ENCODE peak calls at places on chromosome 1, in ten cellular contexts. One of them, this sample, is unnamed.

GRCh38 chr1:165539306-165539705 is 4.5 kb upstream of the LRRC52 start:
- DNase-seq in brain microvascular endothelial cell: no peak
- DNase-seq in NB4: peak
- DNase-seq in activated CD8-positive, alpha-beta T cell treated with anti-CD3 and anti-CD28 coated beads for 36 hours: no peak
- DNase-seq in astrocyte: no peak
- DNase-seq in HFFc6: no peak
- DNase-seq in astrocyte of the spinal cord: no peak
- DNase-seq in CD8-positive, alpha-beta T cell: no peak
- DNase-seq in K562: no peak
- DNase-seq in body of pancreas: no peak
- DNase-seq in this sample: no peak

GRCh38 chr1:15362096-15362736 is 47.5 kb upstream of the EFHD2 start:
- DNase-seq in brain microvascular endothelial cell: no peak
- DNase-seq in NB4: no peak
- DNase-seq in activated CD8-positive, alpha-beta T cell treated with anti-CD3 and anti-CD28 coated beads for 36 hours: no peak
- DNase-seq in astrocyte: no peak
- DNase-seq in HFFc6: no peak
- DNase-seq in astrocyte of the spinal cord: no peak
- DNase-seq in CD8-positive, alpha-beta T cell: no peak
- DNase-seq in K562: no peak
- DNase-seq in body of pancreas: no peak
- DNase-seq in this sample: no peak

GRCh38 chr1:61124691-61125090 is 42.3 kb downstream of the NFIA start:
- DNase-seq in brain microvascular endothelial cell: no peak
- DNase-seq in NB4: no peak
- DNase-seq in activated CD8-positive, alpha-beta T cell treated with anti-CD3 and anti-CD28 coated beads for 36 hours: no peak
- DNase-seq in astrocyte: no peak
- DNase-seq in HFFc6: no peak
- DNase-seq in astrocyte of the spinal cord: no peak
- DNase-seq in CD8-positive, alpha-beta T cell: no peak
- DNase-seq in K562: no peak
- DNase-seq in body of pancreas: no peak
- DNase-seq in this sample: no peak

GRCh38 chr1:6419803-6420593 is at the start of gene HES2:
- DNase-seq in brain microvascular endothelial cell: no peak
- DNase-seq in NB4: peak
- DNase-seq in activated CD8-positive, alpha-beta T cell treated with anti-CD3 and anti-CD28 coated beads for 36 hours: no peak
- DNase-seq in astrocyte: no peak
- DNase-seq in HFFc6: no peak
- DNase-seq in astrocyte of the spinal cord: no peak
- DNase-seq in CD8-positive, alpha-beta T cell: no peak
- DNase-seq in K562: peak
- DNase-seq in body of pancreas: no peak
- DNase-seq in this sample: no peak

GRCh38 chr1:219574484-219575087 is 38.3 kb downstream of the ZC3H11B start:
- DNase-seq in brain microvascular endothelial cell: no peak
- DNase-seq in NB4: no peak
- DNase-seq in activated CD8-positive, alpha-beta T cell treated with anti-CD3 and anti-CD28 coated beads for 36 hours: no peak
- DNase-seq in astrocyte: no peak
- DNase-seq in HFFc6: no peak
- DNase-seq in astrocyte of the spinal cord: no peak
- DNase-seq in CD8-positive, alpha-beta T cell: no peak
- DNase-seq in K562: no peak
- DNase-seq in body of pancreas: no peak
- DNase-seq in this sample: no peak

GRCh38 chr1:245948786-245949185 is 558.3 kb downstream of the SMYD3 start:
- DNase-seq in brain microvascular endothelial cell: no peak
- DNase-seq in NB4: no peak
- DNase-seq in activated CD8-positive, alpha-beta T cell treated with anti-CD3 and anti-CD28 coated beads for 36 hours: no peak
- DNase-seq in astrocyte: no peak
- DNase-seq in HFFc6: no peak
- DNase-seq in astrocyte of the spinal cord: no peak
- DNase-seq in CD8-positive, alpha-beta T cell: no peak
- DNase-seq in K562: no peak
- DNase-seq in body of pancreas: no peak
- DNase-seq in this sample: no peak

GRCh38 chr1:197170538-197170937 is 24.1 kb upstream of the ASPM start:
- DNase-seq in brain microvascular endothelial cell: no peak
- DNase-seq in NB4: no peak
- DNase-seq in activated CD8-positive, alpha-beta T cell treated with anti-CD3 and anti-CD28 coated beads for 36 hours: no peak
- DNase-seq in astrocyte: no peak
- DNase-seq in HFFc6: no peak
- DNase-seq in astrocyte of the spinal cord: no peak
- DNase-seq in CD8-positive, alpha-beta T cell: no peak
- DNase-seq in K562: no peak
- DNase-seq in body of pancreas: no peak
- DNase-seq in this sample: no peak

GRCh38 chr1:228344631-228345072 is 62.0 kb downstream of the TRIM11 start:
- DNase-seq in brain microvascular endothelial cell: no peak
- DNase-seq in NB4: peak
- DNase-seq in activated CD8-positive, alpha-beta T cell treated with anti-CD3 and anti-CD28 coated beads for 36 hours: no peak
- DNase-seq in astrocyte: no peak
- DNase-seq in HFFc6: no peak
- DNase-seq in astrocyte of the spinal cord: no peak
- DNase-seq in CD8-positive, alpha-beta T cell: no peak
- DNase-seq in K562: no peak
- DNase-seq in body of pancreas: no peak
- DNase-seq in this sample: no peak

GRCh38 chr1:154741327-154741726 is 128.8 kb downstream of the KCNN3 start:
- DNase-seq in brain microvascular endothelial cell: peak
- DNase-seq in NB4: no peak
- DNase-seq in activated CD8-positive, alpha-beta T cell treated with anti-CD3 and anti-CD28 coated beads for 36 hours: no peak
- DNase-seq in astrocyte: peak
- DNase-seq in HFFc6: peak
- DNase-seq in astrocyte of the spinal cord: no peak
- DNase-seq in CD8-positive, alpha-beta T cell: no peak
- DNase-seq in K562: no peak
- DNase-seq in body of pancreas: no peak
- DNase-seq in this sample: no peak

GRCh38 chr1:154742586-154742985 is 127.5 kb downstream of the KCNN3 start:
- DNase-seq in brain microvascular endothelial cell: no peak
- DNase-seq in NB4: no peak
- DNase-seq in activated CD8-positive, alpha-beta T cell treated with anti-CD3 and anti-CD28 coated beads for 36 hours: no peak
- DNase-seq in astrocyte: no peak
- DNase-seq in HFFc6: no peak
- DNase-seq in astrocyte of the spinal cord: no peak
- DNase-seq in CD8-positive, alpha-beta T cell: no peak
- DNase-seq in K562: no peak
- DNase-seq in body of pancreas: no peak
- DNase-seq in this sample: no peak

GRCh38 chr1:154739654-154740053 is 130.4 kb downstream of the KCNN3 start:
- DNase-seq in brain microvascular endothelial cell: no peak
- DNase-seq in NB4: no peak
- DNase-seq in activated CD8-positive, alpha-beta T cell treated with anti-CD3 and anti-CD28 coated beads for 36 hours: no peak
- DNase-seq in astrocyte: no peak
- DNase-seq in HFFc6: no peak
- DNase-seq in astrocyte of the spinal cord: no peak
- DNase-seq in CD8-positive, alpha-beta T cell: no peak
- DNase-seq in K562: no peak
- DNase-seq in body of pancreas: no peak
- DNase-seq in this sample: no peak

GRCh38 chr1:154743536-154744036 is 126.5 kb downstream of the KCNN3 start:
- DNase-seq in brain microvascular endothelial cell: no peak
- DNase-seq in NB4: no peak
- DNase-seq in activated CD8-positive, alpha-beta T cell treated with anti-CD3 and anti-CD28 coated beads for 36 hours: no peak
- DNase-seq in astrocyte: no peak
- DNase-seq in HFFc6: no peak
- DNase-seq in astrocyte of the spinal cord: no peak
- DNase-seq in CD8-positive, alpha-beta T cell: no peak
- DNase-seq in K562: no peak
- DNase-seq in body of pancreas: no peak
- DNase-seq in this sample: no peak

DNA sequence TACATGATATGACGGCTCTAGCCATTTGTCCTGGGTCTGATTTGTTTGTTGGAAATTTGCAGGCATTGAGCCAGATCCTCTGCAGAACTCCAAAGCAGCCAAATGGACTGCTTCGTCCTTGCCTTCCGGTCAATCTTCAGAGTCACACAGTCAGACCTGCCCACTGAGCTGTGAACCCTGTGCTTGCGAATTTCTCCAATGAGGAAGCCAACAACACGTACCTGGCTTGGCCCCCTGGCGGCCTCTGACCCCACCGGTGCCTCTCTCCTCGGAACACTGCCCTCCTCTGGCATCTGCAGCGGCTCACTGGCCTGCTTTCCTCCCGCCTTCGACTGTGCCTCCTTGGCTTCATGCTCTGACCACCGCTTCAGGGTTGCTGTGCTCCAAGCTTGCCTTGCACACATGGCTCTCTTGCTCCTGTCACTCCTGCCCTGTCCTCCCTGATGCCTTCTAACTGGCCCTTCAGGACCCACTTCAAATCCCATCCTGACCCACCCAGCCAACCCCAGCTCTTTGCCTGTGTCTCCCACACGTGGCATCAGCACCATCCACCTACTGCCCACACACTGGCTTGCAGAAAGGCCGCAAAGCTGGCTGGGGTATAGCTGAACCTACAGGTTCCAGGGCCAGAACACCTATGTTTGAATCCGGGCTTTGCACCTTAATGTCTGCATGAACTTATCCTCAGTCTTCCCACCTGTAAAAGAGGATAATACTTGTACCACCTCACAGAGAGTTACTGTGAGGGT is 128.2 kb downstream of the KCNN3 start:
- DNase-seq in brain microvascular endothelial cell: no peak
- DNase-seq in NB4: no peak
- DNase-seq in activated CD8-positive, alpha-beta T cell treated with anti-CD3 and anti-CD28 coated beads for 36 hours: no peak
- DNase-seq in astrocyte: peak
- DNase-seq in HFFc6: no peak
- DNase-seq in astrocyte of the spinal cord: no peak
- DNase-seq in CD8-positive, alpha-beta T cell: no peak
- DNase-seq in K562: peak
- DNase-seq in body of pancreas: no peak
- DNase-seq in this sample: no peak
- TF ChIP-seq CTCF in brain microvascular endothelial cell: peak
- TF ChIP-seq CTCF in NB4: no peak
- TF ChIP-seq CTCF in activated CD8-positive, alpha-beta T cell treated with anti-CD3 and anti-CD28 coated beads for 36 hours: no peak
- TF ChIP-seq CTCF in astrocyte: no peak
- TF ChIP-seq CTCF in HFFc6: no peak
- TF ChIP-seq CTCF in astrocyte of the spinal cord: no peak
- TF ChIP-seq CTCF in CD8-positive, alpha-beta T cell: no peak
- TF ChIP-seq CTCF in K562: peak
- TF ChIP-seq CTCF in body of pancreas: peak
- TF ChIP-seq CTCF in this sample: no peak

DNA sequence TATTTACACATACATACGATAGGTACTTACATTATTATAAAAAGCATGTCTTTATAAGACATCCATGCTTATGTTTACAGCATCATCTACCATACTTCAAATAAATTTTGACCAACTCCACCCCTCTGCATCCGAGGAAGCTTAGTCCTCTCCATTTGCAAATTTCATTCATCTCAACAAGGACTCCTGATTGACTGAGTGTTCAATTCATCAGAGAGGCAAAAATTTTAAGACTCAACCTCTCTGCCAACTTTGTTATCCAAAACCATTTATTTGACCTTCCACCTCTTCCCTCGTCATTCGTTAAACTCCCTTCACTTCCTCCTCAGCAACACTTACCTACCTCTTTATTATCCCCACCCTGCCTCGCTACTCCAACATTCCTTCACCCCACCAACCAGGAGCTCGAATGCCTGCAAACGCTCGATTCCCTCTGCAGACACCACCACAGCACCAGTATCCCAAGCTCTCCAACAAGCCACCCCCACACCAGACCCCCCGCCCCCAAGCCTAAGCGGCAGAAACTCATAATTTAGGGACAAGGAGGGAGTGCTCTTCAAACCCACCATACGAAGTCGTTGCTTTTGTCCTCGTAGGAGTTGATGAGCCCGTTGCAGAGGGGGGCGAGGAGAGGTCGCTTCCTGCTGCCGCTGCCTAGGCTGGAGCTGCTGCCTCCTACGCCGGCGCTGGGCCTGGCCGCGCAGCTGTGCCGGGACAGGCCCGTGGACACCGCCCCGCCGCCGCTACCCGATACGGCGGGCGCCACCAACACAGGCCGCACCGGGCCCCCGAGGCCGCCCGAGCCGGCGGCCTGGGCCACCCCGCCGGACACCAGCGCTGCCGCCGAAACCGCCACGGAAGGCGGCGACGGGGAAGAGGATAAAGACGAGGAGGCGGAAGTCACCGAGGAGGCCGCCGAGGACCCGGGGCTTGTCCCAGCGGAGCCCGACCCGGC is 803 bp downstream of the COP1 start:
- DNase-seq in brain microvascular endothelial cell: peak
- DNase-seq in NB4: peak
- DNase-seq in activated CD8-positive, alpha-beta T cell treated with anti-CD3 and anti-CD28 coated beads for 36 hours: peak
- DNase-seq in astrocyte: peak
- DNase-seq in HFFc6: peak
- DNase-seq in astrocyte of the spinal cord: peak
- DNase-seq in CD8-positive, alpha-beta T cell: peak
- DNase-seq in K562: no peak
- DNase-seq in body of pancreas: peak
- DNase-seq in this sample: no peak
- TF ChIP-seq CTCF in brain microvascular endothelial cell: no peak
- TF ChIP-seq CTCF in NB4: no peak
- TF ChIP-seq CTCF in activated CD8-positive, alpha-beta T cell treated with anti-CD3 and anti-CD28 coated beads for 36 hours: no peak
- TF ChIP-seq CTCF in astrocyte: no peak
- TF ChIP-seq CTCF in HFFc6: no peak
- TF ChIP-seq CTCF in astrocyte of the spinal cord: no peak
- TF ChIP-seq CTCF in CD8-positive, alpha-beta T cell: no peak
- TF ChIP-seq CTCF in K562: no peak
- TF ChIP-seq CTCF in body of pancreas: no peak
- TF ChIP-seq CTCF in this sample: no peak

GRCh38 chr1:149884433-149885363 is 14.7 kb upstream of the BOLA1 start:
- DNase-seq in brain microvascular endothelial cell: peak
- DNase-seq in NB4: peak
- DNase-seq in activated CD8-positive, alpha-beta T cell treated with anti-CD3 and anti-CD28 coated beads for 36 hours: peak
- DNase-seq in astrocyte: peak
- DNase-seq in HFFc6: no peak
- DNase-seq in astrocyte of the spinal cord: peak
- DNase-seq in CD8-positive, alpha-beta T cell: no peak
- DNase-seq in K562: peak
- DNase-seq in body of pancreas: peak
- DNase-seq in this sample: no peak

GRCh38 chr1:149886396-149887195 is 12.8 kb upstream of the BOLA1 start:
- DNase-seq in brain microvascular endothelial cell: peak
- DNase-seq in NB4: peak
- DNase-seq in activated CD8-positive, alpha-beta T cell treated with anti-CD3 and anti-CD28 coated beads for 36 hours: peak
- DNase-seq in astrocyte: peak
- DNase-seq in HFFc6: peak
- DNase-seq in astrocyte of the spinal cord: peak
- DNase-seq in CD8-positive, alpha-beta T cell: peak
- DNase-seq in K562: peak
- DNase-seq in body of pancreas: peak
- DNase-seq in this sample: peak

GRCh38 chr1:149883598-149884247 is 15.6 kb upstream of the BOLA1 start:
- DNase-seq in brain microvascular endothelial cell: no peak
- DNase-seq in NB4: no peak
- DNase-seq in activated CD8-positive, alpha-beta T cell treated with anti-CD3 and anti-CD28 coated beads for 36 hours: no peak
- DNase-seq in astrocyte: no peak
- DNase-seq in HFFc6: no peak
- DNase-seq in astrocyte of the spinal cord: no peak
- DNase-seq in CD8-positive, alpha-beta T cell: no peak
- DNase-seq in K562: no peak
- DNase-seq in body of pancreas: no peak
- DNase-seq in this sample: no peak

GRCh38 chr1:149887456-149888159 is 11.8 kb upstream of the BOLA1 start:
- DNase-seq in brain microvascular endothelial cell: peak
- DNase-seq in NB4: peak
- DNase-seq in activated CD8-positive, alpha-beta T cell treated with anti-CD3 and anti-CD28 coated beads for 36 hours: peak
- DNase-seq in astrocyte: peak
- DNase-seq in HFFc6: peak
- DNase-seq in astrocyte of the spinal cord: peak
- DNase-seq in CD8-positive, alpha-beta T cell: peak
- DNase-seq in K562: peak
- DNase-seq in body of pancreas: peak
- DNase-seq in this sample: peak

DNA sequence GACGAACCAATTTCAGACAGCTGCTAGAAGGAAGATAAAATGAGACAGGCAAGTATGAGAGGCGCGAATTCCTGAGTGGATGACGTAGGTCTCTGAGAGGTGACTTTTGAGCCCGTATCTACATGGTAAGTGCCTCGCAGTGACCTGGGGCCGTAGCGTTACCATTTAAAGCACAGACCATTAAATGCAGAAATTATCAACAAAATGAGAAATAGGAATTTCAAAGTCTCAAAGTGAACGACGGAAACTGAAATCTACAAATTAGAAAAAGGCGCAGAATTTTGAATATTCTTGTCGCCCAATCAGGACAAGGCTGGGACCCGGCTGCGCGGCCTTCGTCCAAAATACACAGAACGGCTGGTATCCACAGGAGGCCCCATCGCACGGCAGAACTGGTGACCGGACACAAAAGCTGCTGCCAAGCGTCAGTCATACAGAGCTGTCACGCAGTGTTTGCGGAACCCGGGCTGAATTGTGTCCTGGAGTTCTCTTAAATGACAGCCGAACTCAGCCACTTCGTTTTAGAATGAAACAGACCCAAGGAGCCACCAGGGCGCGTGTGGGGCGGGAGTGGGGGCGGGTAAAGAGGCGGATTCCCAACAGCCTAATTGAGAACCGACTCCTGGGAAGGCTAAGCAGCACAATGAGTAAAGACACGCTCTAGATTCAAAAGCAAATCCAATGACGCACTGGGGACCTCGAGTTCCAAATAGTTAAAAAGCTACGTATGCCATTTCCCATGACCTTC is 13.8 kb upstream of the BOLA1 start:
- DNase-seq in brain microvascular endothelial cell: peak
- DNase-seq in NB4: peak
- DNase-seq in activated CD8-positive, alpha-beta T cell treated with anti-CD3 and anti-CD28 coated beads for 36 hours: peak
- DNase-seq in astrocyte: peak
- DNase-seq in HFFc6: peak
- DNase-seq in astrocyte of the spinal cord: peak
- DNase-seq in CD8-positive, alpha-beta T cell: peak
- DNase-seq in K562: peak
- DNase-seq in body of pancreas: peak
- DNase-seq in this sample: peak
- TF ChIP-seq CTCF in brain microvascular endothelial cell: peak
- TF ChIP-seq CTCF in NB4: no peak
- TF ChIP-seq CTCF in activated CD8-positive, alpha-beta T cell treated with anti-CD3 and anti-CD28 coated beads for 36 hours: no peak
- TF ChIP-seq CTCF in astrocyte: no peak
- TF ChIP-seq CTCF in HFFc6: peak
- TF ChIP-seq CTCF in astrocyte of the spinal cord: no peak
- TF ChIP-seq CTCF in CD8-positive, alpha-beta T cell: no peak
- TF ChIP-seq CTCF in K562: no peak
- TF ChIP-seq CTCF in body of pancreas: no peak
- TF ChIP-seq CTCF in this sample: no peak

GRCh38 chr1:55381491-55381890 is 166.3 kb upstream of the USP24 start:
- DNase-seq in brain microvascular endothelial cell: no peak
- DNase-seq in NB4: no peak
- DNase-seq in activated CD8-positive, alpha-beta T cell treated with anti-CD3 and anti-CD28 coated beads for 36 hours: no peak
- DNase-seq in astrocyte: no peak
- DNase-seq in HFFc6: no peak
- DNase-seq in astrocyte of the spinal cord: no peak
- DNase-seq in CD8-positive, alpha-beta T cell: no peak
- DNase-seq in K562: no peak
- DNase-seq in body of pancreas: no peak
- DNase-seq in this sample: no peak

GRCh38 chr1:55380313-55380970 is 165.3 kb upstream of the USP24 start:
- DNase-seq in brain microvascular endothelial cell: no peak
- DNase-seq in NB4: no peak
- DNase-seq in activated CD8-positive, alpha-beta T cell treated with anti-CD3 and anti-CD28 coated beads for 36 hours: no peak
- DNase-seq in astrocyte: no peak
- DNase-seq in HFFc6: no peak
- DNase-seq in astrocyte of the spinal cord: no peak
- DNase-seq in CD8-positive, alpha-beta T cell: no peak
- DNase-seq in K562: no peak
- DNase-seq in body of pancreas: no peak
- DNase-seq in this sample: no peak

GRCh38 chr1:55375617-55376258 is 160.6 kb upstream of the USP24 start:
- DNase-seq in brain microvascular endothelial cell: no peak
- DNase-seq in NB4: peak
- DNase-seq in activated CD8-positive, alpha-beta T cell treated with anti-CD3 and anti-CD28 coated beads for 36 hours: peak
- DNase-seq in astrocyte: peak
- DNase-seq in HFFc6: peak
- DNase-seq in astrocyte of the spinal cord: peak
- DNase-seq in CD8-positive, alpha-beta T cell: no peak
- DNase-seq in K562: peak
- DNase-seq in body of pancreas: peak
- DNase-seq in this sample: peak

GRCh38 chr1:55376894-55377293 is 161.7 kb upstream of the USP24 start:
- DNase-seq in brain microvascular endothelial cell: no peak
- DNase-seq in NB4: no peak
- DNase-seq in activated CD8-positive, alpha-beta T cell treated with anti-CD3 and anti-CD28 coated beads for 36 hours: no peak
- DNase-seq in astrocyte: no peak
- DNase-seq in HFFc6: no peak
- DNase-seq in astrocyte of the spinal cord: no peak
- DNase-seq in CD8-positive, alpha-beta T cell: no peak
- DNase-seq in K562: no peak
- DNase-seq in body of pancreas: no peak
- DNase-seq in this sample: no peak

GRCh38 chr1:55378582-55378981 is 163.4 kb upstream of the USP24 start:
- DNase-seq in brain microvascular endothelial cell: peak
- DNase-seq in NB4: peak
- DNase-seq in activated CD8-positive, alpha-beta T cell treated with anti-CD3 and anti-CD28 coated beads for 36 hours: peak
- DNase-seq in astrocyte: peak
- DNase-seq in HFFc6: no peak
- DNase-seq in astrocyte of the spinal cord: peak
- DNase-seq in CD8-positive, alpha-beta T cell: no peak
- DNase-seq in K562: peak
- DNase-seq in body of pancreas: peak
- DNase-seq in this sample: peak
- TF ChIP-seq CTCF in brain microvascular endothelial cell: peak
- TF ChIP-seq CTCF in NB4: peak
- TF ChIP-seq CTCF in activated CD8-positive, alpha-beta T cell treated with anti-CD3 and anti-CD28 coated beads for 36 hours: peak
- TF ChIP-seq CTCF in astrocyte: peak
- TF ChIP-seq CTCF in HFFc6: peak
- TF ChIP-seq CTCF in astrocyte of the spinal cord: peak
- TF ChIP-seq CTCF in CD8-positive, alpha-beta T cell: peak
- TF ChIP-seq CTCF in K562: peak
- TF ChIP-seq CTCF in body of pancreas: peak
- TF ChIP-seq CTCF in this sample: peak

This sample was measured in mesothelial cell of epicardium.